ENCODE peak calls at places on chromosomes 6 and 20, in four cellular contexts. I is stomach, V is heart right ventricle, W is lower lobe of right lung. H is an unnamed sample.

GRCh38 chr6:112274774-112275173 is 20.4 kb upstream of the LAMA4 start:
- DNase-seq in I (no peak), V (no peak), W (no peak), H (no peak)

GRCh38 chr6:77424761-77425160 is 38.5 kb downstream of the HTR1B start:
- DNase-seq in I (no peak), V (no peak), W (no peak), H (no peak)

GRCh38 chr6:7232351-7232750 is 80.6 kb downstream of the SSR1 start:
- DNase-seq in I (no peak), V (no peak), W (no peak), H (no peak)

GRCh38 chr6:36226648-36227047 is 30.1 kb downstream of the BRPF3 start:
- DNase-seq in I (no peak), V (no peak), W (no peak), H (no peak)

GRCh38 chr6:13212096-13212495 is 116.2 kb downstream of the TBC1D7 start:
- DNase-seq in I (no peak), V (no peak), W (no peak), H (no peak)

GRCh38 chr20:4150095-4150492 is 134.7 kb upstream of the RNF24 start:
- DNase-seq in I (no peak), V (no peak), W (no peak), H (no peak)

GRCh38 chr20:48364688-48365421 is 462.9 kb downstream of the PREX1 start:
- DNase-seq in I (no peak), V (no peak), W (no peak), H (no peak)

GRCh38 chr6:167424060-167424673 is 99.3 kb downstream of the TTLL2 start:
- DNase-seq in I (peak), V (no peak), W (no peak), H (no peak)

GRCh38 chr6:5119090-5119951 is 34.2 kb downstream of the PPP1R3G start:
- DNase-seq in I (no peak), V (no peak), W (no peak), H (no peak)

GRCh38 chr20:47735412-47736400 is 49.6 kb downstream of the SULF2 start:
- DNase-seq in I (peak), V (peak), W (peak), H (peak)

GRCh38 chr20:35461620-35462019 is 6.2 kb downstream of the CEP250 start:
- DNase-seq in I (no peak), V (no peak), W (no peak), H (no peak)

GRCh38 chr20:1119128-1119505 is 715 bp downstream of the PSMF1 start:
- DNase-seq in I (no peak), V (no peak), W (no peak), H (no peak)
- H3K27ac ChIP-seq in I (peak), V (peak), W (peak), H (peak)

DNA sequence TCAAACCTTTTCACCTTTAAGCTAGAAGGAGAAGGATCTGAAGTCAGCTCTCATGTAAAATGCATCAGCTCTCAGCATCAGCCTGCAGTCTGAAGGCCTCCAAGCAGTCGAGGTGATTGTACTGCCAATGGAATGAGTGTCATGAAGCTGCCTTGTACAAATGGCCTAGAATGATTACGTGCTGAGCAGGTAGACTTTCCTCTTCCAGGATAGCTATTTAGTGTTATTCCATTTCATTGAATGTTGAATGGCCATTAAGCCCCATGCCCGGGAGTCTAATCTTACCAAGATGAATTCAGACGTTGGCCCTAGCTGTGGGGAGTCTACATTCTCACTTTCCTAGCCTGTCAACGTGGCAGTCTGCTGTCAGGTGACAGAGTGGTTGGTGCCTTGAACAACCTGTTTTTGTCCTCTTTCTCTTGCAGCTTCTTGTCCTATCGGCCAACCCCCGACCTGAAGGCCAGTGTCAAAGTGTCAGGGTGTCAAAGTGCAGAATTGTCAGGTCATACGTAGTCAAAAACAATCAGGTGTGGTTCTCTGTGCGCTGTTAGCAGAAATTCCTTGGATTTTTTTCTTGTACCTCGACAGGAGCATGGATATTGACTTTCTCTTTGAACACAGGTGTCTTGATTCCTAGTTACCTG is 95.2 kb upstream of the TIAM2 start:
- DNase-seq in I (no peak), V (no peak), W (no peak), H (no peak)
- H3K4me3 ChIP-seq in I (no peak), V (no peak), W (no peak), H (no peak)

GRCh38 chr6:154593122-154593521 is 82.6 kb upstream of the CNKSR3 start:
- DNase-seq in I (no peak), V (peak), W (no peak), H (no peak)

GRCh38 chr6:154590770-154591169 is 80.3 kb upstream of the CNKSR3 start:
- DNase-seq in I (peak), V (no peak), W (no peak), H (no peak)

GRCh38 chr6:154591220-154591619 is 80.7 kb upstream of the CNKSR3 start:
- DNase-seq in I (no peak), V (no peak), W (no peak), H (no peak)

GRCh38 chr6:154594474-154595198 is 84.2 kb upstream of the CNKSR3 start:
- DNase-seq in I (no peak), V (no peak), W (no peak), H (no peak)

DNA sequence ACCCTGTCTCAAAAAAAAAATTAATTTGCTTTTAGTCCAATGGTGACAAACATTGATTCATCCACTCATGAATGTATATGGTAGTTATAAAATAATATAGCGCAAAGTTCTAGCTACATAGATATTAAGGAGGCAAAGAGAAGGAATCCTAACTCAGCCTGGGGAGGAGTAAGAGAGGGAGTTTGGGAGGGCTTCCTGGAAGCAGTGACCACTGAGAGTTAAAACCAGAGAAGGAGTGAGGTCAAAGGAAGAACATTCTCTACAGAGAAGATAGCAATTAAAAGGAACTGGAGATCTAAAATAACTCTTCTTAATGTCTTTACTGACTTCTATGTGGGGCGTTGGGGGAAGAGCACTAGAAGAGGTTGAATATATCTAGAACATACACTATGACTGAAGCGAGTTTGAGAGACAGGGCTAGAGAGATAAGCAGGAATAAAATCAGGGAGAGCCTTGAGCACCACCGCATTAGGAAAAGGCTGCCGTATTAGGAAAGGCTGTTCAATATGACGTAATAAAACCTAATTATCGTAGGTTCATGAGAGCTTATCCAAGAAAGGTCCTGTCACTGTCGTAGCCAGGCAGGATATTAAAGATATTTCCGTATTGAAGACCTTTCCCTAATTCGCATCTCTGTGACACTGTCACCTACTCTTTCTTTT is 81.8 kb upstream of the CNKSR3 start:
- DNase-seq in I (no peak), V (no peak), W (no peak), H (no peak)
- H3K27ac ChIP-seq in I (peak), V (peak), W (no peak), H (no peak)

GRCh38 chr20:61435184-61435822 is 183.2 kb downstream of the CDH4 start:
- DNase-seq in I (no peak), V (no peak), W (no peak), H (no peak)

GRCh38 chr20:61437280-61438206 is 185.5 kb downstream of the CDH4 start:
- DNase-seq in I (no peak), V (no peak), W (no peak), H (no peak)

GRCh38 chr20:61435823-61436220 is 183.8 kb downstream of the CDH4 start:
- DNase-seq in I (no peak), V (no peak), W (no peak), H (no peak)

GRCh38 chr20:61436268-61436667 is 184.2 kb downstream of the CDH4 start:
- DNase-seq in I (no peak), V (no peak), W (no peak), H (no peak)

GRCh38 chr20:61436674-61437279 is 184.7 kb downstream of the CDH4 start:
- DNase-seq in I (no peak), V (no peak), W (no peak), H (no peak)
- H3K4me3 ChIP-seq in I (no peak), V (no peak), W (no peak), H (no peak)

GRCh38 chr20:62961799-62962198 is 9.3 kb downstream of the SLC17A9 start:
- DNase-seq in I (no peak), V (no peak), W (no peak), H (no peak)
- H3K27ac ChIP-seq in I (no peak), V (peak), W (no peak), H (no peak)

GRCh38 chr6:107820571-107821261 is 3.4 kb downstream of the SCML4 start:
- DNase-seq in I (peak), V (no peak), W (no peak), H (no peak)
- H3K4me3 ChIP-seq in I (peak), V (peak), W (peak), H (no peak)

GRCh38 chr20:44166477-44166876 is 20.5 kb downstream of the JPH2 start:
- DNase-seq in I (no peak), V (peak), W (no peak), H (no peak)
- H3K27ac ChIP-seq in I (peak), V (peak), W (no peak), H (no peak)